ENCODE peak calls at places on chromosome 10, in eight cellular contexts. One of them, this sample, is unnamed.

GRCh38 chr10:47412177-47412730 is 28.2 kb upstream of the ZNF488 start:
- DNase-seq in astrocyte of the spinal cord: no peak
- DNase-seq in GM23338: no peak
- DNase-seq in fibroblast of the aortic adventitia: no peak
- DNase-seq in cardiac fibroblast: no peak
- DNase-seq in GM12865: no peak
- DNase-seq in HepG2: no peak
- DNase-seq in A549: no peak
- DNase-seq in this sample: no peak

GRCh38 chr10:114767589-114768393 is 53.8 kb upstream of the FHIP2A start:
- DNase-seq in astrocyte of the spinal cord: no peak
- DNase-seq in GM23338: peak
- DNase-seq in fibroblast of the aortic adventitia: peak
- DNase-seq in cardiac fibroblast: no peak
- DNase-seq in GM12865: peak
- DNase-seq in HepG2: no peak
- DNase-seq in A549: no peak
- DNase-seq in this sample: no peak

GRCh38 chr10:6348091-6348862 is 145.5 kb downstream of the PFKFB3 start:
- DNase-seq in astrocyte of the spinal cord: peak
- DNase-seq in GM23338: no peak
- DNase-seq in fibroblast of the aortic adventitia: no peak
- DNase-seq in cardiac fibroblast: no peak
- DNase-seq in GM12865: peak
- DNase-seq in HepG2: no peak
- DNase-seq in A549: no peak
- DNase-seq in this sample: peak

GRCh38 chr10:48885376-48885775 is 54.3 kb downstream of the LRRC18 start:
- DNase-seq in astrocyte of the spinal cord: no peak
- DNase-seq in GM23338: peak
- DNase-seq in fibroblast of the aortic adventitia: peak
- DNase-seq in cardiac fibroblast: peak
- DNase-seq in GM12865: no peak
- DNase-seq in HepG2: peak
- DNase-seq in A549: peak
- DNase-seq in this sample: peak

GRCh38 chr10:130160775-130161174 is 24.6 kb downstream of the GLRX3 start:
- DNase-seq in astrocyte of the spinal cord: peak
- DNase-seq in GM23338: peak
- DNase-seq in fibroblast of the aortic adventitia: no peak
- DNase-seq in cardiac fibroblast: no peak
- DNase-seq in GM12865: peak
- DNase-seq in HepG2: no peak
- DNase-seq in A549: peak
- DNase-seq in this sample: no peak

GRCh38 chr10:71210031-71210871 is 2.1 kb upstream of the UNC5B start:
- DNase-seq in astrocyte of the spinal cord: no peak
- DNase-seq in GM23338: no peak
- DNase-seq in fibroblast of the aortic adventitia: no peak
- DNase-seq in cardiac fibroblast: no peak
- DNase-seq in GM12865: no peak
- DNase-seq in HepG2: no peak
- DNase-seq in A549: no peak
- DNase-seq in this sample: no peak

GRCh38 chr10:118569882-118570252 is 25.6 kb downstream of the PRLHR start:
- DNase-seq in astrocyte of the spinal cord: no peak
- DNase-seq in GM23338: no peak
- DNase-seq in fibroblast of the aortic adventitia: no peak
- DNase-seq in cardiac fibroblast: no peak
- DNase-seq in GM12865: no peak
- DNase-seq in HepG2: no peak
- DNase-seq in A549: no peak
- DNase-seq in this sample: no peak

GRCh38 chr10:15856328-15857000 is 3.8 kb downstream of the MINDY3 start:
- DNase-seq in astrocyte of the spinal cord: no peak
- DNase-seq in GM23338: no peak
- DNase-seq in fibroblast of the aortic adventitia: no peak
- DNase-seq in cardiac fibroblast: no peak
- DNase-seq in GM12865: no peak
- DNase-seq in HepG2: no peak
- DNase-seq in A549: no peak
- DNase-seq in this sample: peak

GRCh38 chr10:96991313-96991841 is 159.3 kb downstream of the LCOR start:
- DNase-seq in astrocyte of the spinal cord: peak
- DNase-seq in GM23338: no peak
- DNase-seq in fibroblast of the aortic adventitia: peak
- DNase-seq in cardiac fibroblast: peak
- DNase-seq in GM12865: peak
- DNase-seq in HepG2: no peak
- DNase-seq in A549: no peak
- DNase-seq in this sample: peak

GRCh38 chr10:35700490-35700887 is 58.4 kb upstream of the FZD8 start:
- DNase-seq in astrocyte of the spinal cord: no peak
- DNase-seq in GM23338: peak
- DNase-seq in fibroblast of the aortic adventitia: no peak
- DNase-seq in cardiac fibroblast: no peak
- DNase-seq in GM12865: no peak
- DNase-seq in HepG2: no peak
- DNase-seq in A549: no peak
- DNase-seq in this sample: no peak

GRCh38 chr10:98572594-98572993 is 125.9 kb upstream of the HPS1 start:
- DNase-seq in astrocyte of the spinal cord: no peak
- DNase-seq in GM23338: no peak
- DNase-seq in fibroblast of the aortic adventitia: no peak
- DNase-seq in cardiac fibroblast: no peak
- DNase-seq in GM12865: no peak
- DNase-seq in HepG2: no peak
- DNase-seq in A549: no peak
- DNase-seq in this sample: no peak

GRCh38 chr10:21364196-21365114 is 161.0 kb downstream of the SKIDA1 start:
- DNase-seq in astrocyte of the spinal cord: peak
- DNase-seq in GM23338: peak
- DNase-seq in fibroblast of the aortic adventitia: peak
- DNase-seq in cardiac fibroblast: peak
- DNase-seq in GM12865: no peak
- DNase-seq in HepG2: peak
- DNase-seq in A549: peak
- DNase-seq in this sample: peak

GRCh38 chr10:23343591-23344225 is 889 bp downstream of the C10orf67 start:
- DNase-seq in astrocyte of the spinal cord: peak
- DNase-seq in GM23338: peak
- DNase-seq in fibroblast of the aortic adventitia: no peak
- DNase-seq in cardiac fibroblast: peak
- DNase-seq in GM12865: no peak
- DNase-seq in HepG2: no peak
- DNase-seq in A549: peak
- DNase-seq in this sample: peak

GRCh38 chr10:75401569-75402485 is at the start of gene ZNF503:
- DNase-seq in astrocyte of the spinal cord: peak
- DNase-seq in GM23338: peak
- DNase-seq in fibroblast of the aortic adventitia: peak
- DNase-seq in cardiac fibroblast: peak
- DNase-seq in GM12865: peak
- DNase-seq in HepG2: peak
- DNase-seq in A549: peak
- DNase-seq in this sample: peak

GRCh38 chr10:97771055-97771811 is 566 bp downstream of the SFRP5 start:
- DNase-seq in astrocyte of the spinal cord: peak
- DNase-seq in GM23338: peak
- DNase-seq in fibroblast of the aortic adventitia: peak
- DNase-seq in cardiac fibroblast: peak
- DNase-seq in GM12865: peak
- DNase-seq in HepG2: no peak
- DNase-seq in A549: peak
- DNase-seq in this sample: peak

DNA sequence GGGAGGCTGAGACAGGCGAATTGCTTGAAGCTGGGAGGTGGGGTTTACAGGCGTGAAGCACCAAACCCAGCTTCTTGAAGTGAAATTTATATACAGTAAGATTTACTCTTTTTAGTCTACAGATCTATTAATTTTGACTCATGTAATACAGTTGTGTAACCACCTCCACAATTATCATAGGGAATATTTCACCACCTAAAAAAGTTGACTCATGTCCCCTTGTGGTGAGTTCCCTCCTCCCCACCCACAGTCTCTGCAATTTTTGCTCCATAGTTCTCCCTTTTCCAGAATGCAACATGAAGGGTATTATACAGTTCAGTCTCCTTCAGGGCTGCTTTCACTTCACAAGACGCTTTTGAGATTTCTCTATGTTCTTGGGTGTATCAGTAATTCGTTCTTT is 156.8 kb downstream of the FAM107B start:
- DNase-seq in astrocyte of the spinal cord: no peak
- DNase-seq in GM23338: no peak
- DNase-seq in fibroblast of the aortic adventitia: peak
- DNase-seq in cardiac fibroblast: peak
- DNase-seq in GM12865: no peak
- DNase-seq in HepG2: no peak
- DNase-seq in A549: no peak
- DNase-seq in this sample: peak
- TF ChIP-seq CTCF in astrocyte of the spinal cord: peak
- TF ChIP-seq CTCF in GM23338: no peak
- TF ChIP-seq CTCF in fibroblast of the aortic adventitia: peak
- TF ChIP-seq CTCF in cardiac fibroblast: peak
- TF ChIP-seq CTCF in GM12865: no peak
- TF ChIP-seq CTCF in HepG2: no peak
- TF ChIP-seq CTCF in A549: no peak
- TF ChIP-seq CTCF in this sample: peak

DNA sequence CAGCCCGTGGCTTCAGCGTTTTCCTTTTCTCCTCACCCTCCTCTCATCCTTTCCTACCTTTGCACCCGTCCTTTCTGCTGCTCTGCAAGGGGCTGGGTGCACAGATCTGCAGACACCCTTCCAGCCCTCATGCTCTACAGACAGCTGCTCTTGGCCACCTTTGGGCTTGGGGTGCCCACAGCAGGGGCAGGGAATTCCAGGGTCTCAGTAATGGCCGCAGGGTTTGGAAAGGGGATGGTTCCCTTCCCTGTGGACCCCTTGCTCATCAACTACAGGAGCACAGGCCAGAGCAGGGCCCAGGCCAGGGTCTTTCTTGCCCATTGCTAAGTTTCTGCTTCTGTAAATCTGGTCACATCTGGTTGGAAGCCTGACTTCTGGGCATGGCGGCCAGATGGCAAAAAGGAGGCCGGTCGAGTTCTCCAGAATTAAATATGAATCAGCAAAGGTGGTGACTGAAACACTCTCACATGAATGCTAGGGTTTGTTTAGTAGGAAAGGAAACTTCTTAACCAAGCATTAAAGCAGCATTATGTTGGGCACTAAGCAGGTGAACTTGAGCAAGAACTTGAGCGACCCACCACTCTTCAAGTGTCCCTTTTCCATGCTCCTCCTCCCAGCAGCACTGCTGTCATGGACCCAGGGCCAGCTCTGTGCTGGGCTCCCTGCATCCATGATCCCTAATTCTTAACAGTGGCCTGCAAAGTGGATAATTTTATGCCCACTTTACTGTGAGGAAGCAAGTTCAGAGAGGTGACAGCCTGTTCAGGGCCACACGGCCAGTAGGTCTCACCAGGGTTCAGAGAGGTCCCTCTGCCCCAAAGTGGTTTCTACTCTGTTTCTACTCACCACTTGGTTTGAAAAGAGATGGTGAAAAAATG is 1.5 kb downstream of the ECHDC3 start:
- DNase-seq in astrocyte of the spinal cord: no peak
- DNase-seq in GM23338: no peak
- DNase-seq in fibroblast of the aortic adventitia: no peak
- DNase-seq in cardiac fibroblast: no peak
- DNase-seq in GM12865: no peak
- DNase-seq in HepG2: no peak
- DNase-seq in A549: no peak
- DNase-seq in this sample: no peak
- H3K4me3 ChIP-seq in astrocyte of the spinal cord: no peak
- H3K4me3 ChIP-seq in GM23338: peak
- H3K4me3 ChIP-seq in fibroblast of the aortic adventitia: no peak
- H3K4me3 ChIP-seq in cardiac fibroblast: no peak
- H3K4me3 ChIP-seq in GM12865: no peak
- H3K4me3 ChIP-seq in HepG2: no peak
- H3K4me3 ChIP-seq in A549: no peak
- H3K4me3 ChIP-seq in this sample: no peak

GRCh38 chr10:92594194-92594593 is 1.3 kb downstream of the KIF11 start:
- DNase-seq in astrocyte of the spinal cord: no peak
- DNase-seq in GM23338: no peak
- DNase-seq in fibroblast of the aortic adventitia: peak
- DNase-seq in cardiac fibroblast: no peak
- DNase-seq in GM12865: peak
- DNase-seq in HepG2: no peak
- DNase-seq in A549: no peak
- DNase-seq in this sample: no peak

GRCh38 chr10:92591550-92592140 is 1.3 kb upstream of the KIF11 start:
- DNase-seq in astrocyte of the spinal cord: peak
- DNase-seq in GM23338: peak
- DNase-seq in fibroblast of the aortic adventitia: peak
- DNase-seq in cardiac fibroblast: peak
- DNase-seq in GM12865: peak
- DNase-seq in HepG2: peak
- DNase-seq in A549: peak
- DNase-seq in this sample: peak

GRCh38 chr10:92592761-92593552 is at the start of gene KIF11:
- DNase-seq in astrocyte of the spinal cord: peak
- DNase-seq in GM23338: peak
- DNase-seq in fibroblast of the aortic adventitia: peak
- DNase-seq in cardiac fibroblast: peak
- DNase-seq in GM12865: peak
- DNase-seq in HepG2: peak
- DNase-seq in A549: peak
- DNase-seq in this sample: peak

GRCh38 chr10:92593553-92594046 is 670 bp downstream of the KIF11 start:
- DNase-seq in astrocyte of the spinal cord: peak
- DNase-seq in GM23338: no peak
- DNase-seq in fibroblast of the aortic adventitia: peak
- DNase-seq in cardiac fibroblast: no peak
- DNase-seq in GM12865: no peak
- DNase-seq in HepG2: no peak
- DNase-seq in A549: no peak
- DNase-seq in this sample: no peak

GRCh38 chr10:92590623-92591549 is 2.0 kb upstream of the KIF11 start:
- DNase-seq in astrocyte of the spinal cord: peak
- DNase-seq in GM23338: peak
- DNase-seq in fibroblast of the aortic adventitia: peak
- DNase-seq in cardiac fibroblast: peak
- DNase-seq in GM12865: peak
- DNase-seq in HepG2: peak
- DNase-seq in A549: peak
- DNase-seq in this sample: peak
- TF ChIP-seq CTCF in astrocyte of the spinal cord: peak
- TF ChIP-seq CTCF in GM23338: peak
- TF ChIP-seq CTCF in fibroblast of the aortic adventitia: peak
- TF ChIP-seq CTCF in cardiac fibroblast: peak
- TF ChIP-seq CTCF in GM12865: peak
- TF ChIP-seq CTCF in HepG2: peak
- TF ChIP-seq CTCF in A549: peak
- TF ChIP-seq CTCF in this sample: peak

DNA sequence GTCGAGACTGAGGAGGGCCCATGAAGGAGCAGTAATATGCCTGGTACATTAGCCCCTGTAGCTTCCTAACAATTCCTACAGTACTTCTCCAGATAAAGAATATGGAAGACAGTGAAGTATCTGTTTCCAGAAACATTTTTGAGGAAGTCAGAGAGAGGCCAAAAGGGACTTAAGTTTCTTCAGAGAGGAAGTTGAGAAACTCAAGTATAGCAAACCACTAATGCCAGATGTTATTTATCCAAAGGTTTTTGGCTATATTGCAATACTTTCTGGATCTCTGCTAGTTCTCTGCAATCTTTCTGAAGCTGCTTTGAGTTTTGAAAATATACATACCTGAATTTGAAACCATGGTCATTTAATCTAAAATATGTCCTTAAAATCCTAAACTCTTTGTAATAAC is 64.7 kb downstream of the BICC1 start:
- DNase-seq in astrocyte of the spinal cord: peak
- DNase-seq in GM23338: no peak
- DNase-seq in fibroblast of the aortic adventitia: peak
- DNase-seq in cardiac fibroblast: peak
- DNase-seq in GM12865: no peak
- DNase-seq in HepG2: no peak
- DNase-seq in A549: no peak
- DNase-seq in this sample: peak
- H3K4me3 ChIP-seq in astrocyte of the spinal cord: no peak
- H3K4me3 ChIP-seq in GM23338: no peak
- H3K4me3 ChIP-seq in fibroblast of the aortic adventitia: no peak
- H3K4me3 ChIP-seq in cardiac fibroblast: no peak
- H3K4me3 ChIP-seq in GM12865: no peak
- H3K4me3 ChIP-seq in HepG2: no peak
- H3K4me3 ChIP-seq in A549: no peak
- H3K4me3 ChIP-seq in this sample: no peak

This sample was measured in AG10803.